ENCODE peak calls at places on chromosomes 7 and 10, in four cellular contexts. P, Q, A and G are unnamed samples.

GRCh38 chr7:110531186-110531585 is 559.7 kb upstream of the LRRN3 start:
- DNase-seq in P (no peak), Q (no peak), A (no peak), G (no peak)

GRCh38 chr7:54833021-54833467 is 74.0 kb upstream of the SEC61G start:
- DNase-seq in P (no peak), Q (no peak), A (no peak), G (no peak)

GRCh38 chr7:138898255-138898654 is 82.9 kb downstream of the KIAA1549 start:
- DNase-seq in P (no peak), Q (no peak), A (no peak), G (no peak)

GRCh38 chr7:32257632-32258031 is 187.4 kb upstream of the PDE1C start:
- DNase-seq in P (peak; percentile 63), Q (no peak), A (no peak), G (no peak)

GRCh38 chr10:6640433-6641040 is 60.5 kb upstream of the PRKCQ start:
- DNase-seq in P (no peak), Q (no peak), A (no peak), G (no peak)

GRCh38 chr7:87217983-87218653 is 1.4 kb downstream of the TMEM243 start:
- DNase-seq in P (no peak), Q (no peak), A (no peak), G (no peak)

GRCh38 chr7:83301416-83301815 is 138.7 kb upstream of the PCLO start:
- DNase-seq in P (no peak), Q (no peak), A (no peak), G (no peak)

GRCh38 chr7:47672966-47673365 is 91.1 kb upstream of the TNS3 start:
- DNase-seq in P (no peak), Q (no peak), A (peak; percentile 47), G (no peak)

GRCh38 chr7:128842674-128843641 is 12.8 kb downstream of the FLNC start:
- DNase-seq in P (no peak), Q (no peak), A (no peak), G (no peak)

GRCh38 chr10:89518876-89519842 is 16.2 kb downstream of the SLC16A12 start:
- DNase-seq in P (no peak), Q (no peak), A (no peak), G (no peak)

GRCh38 chr7:93226310-93226709 is at the start of gene HEPACAM2:
- DNase-seq in P (no peak), Q (no peak), A (no peak), G (no peak)

GRCh38 chr7:127349881-127350280 is 42.6 kb downstream of the ZNF800 start:
- DNase-seq in P (no peak), Q (no peak), A (no peak), G (no peak)

GRCh38 chr7:34759477-34760125 is 101.6 kb downstream of the NPSR1 start:
- DNase-seq in P (no peak), Q (no peak), A (peak; percentile 61), G (no peak)

GRCh38 chr10:59336632-59337031 is 25.7 kb downstream of the FAM13C start:
- DNase-seq in P (no peak), Q (no peak), A (no peak), G (no peak)

GRCh38 chr10:117096559-117097201 is 41.4 kb downstream of the VAX1 start:
- DNase-seq in P (no peak), Q (no peak), A (no peak), G (no peak)

GRCh38 chr7:55069271-55069792 is 50.5 kb downstream of the EGFR start:
- DNase-seq in P (no peak), Q (no peak), A (peak; percentile 73), G (no peak)

GRCh38 chr7:43391518-43391917 is 191.4 kb upstream of the STK17A start:
- DNase-seq in P (no peak), Q (no peak), A (no peak), G (no peak)

GRCh38 chr7:38628630-38629385 is 2.4 kb downstream of the AMPH start:
- DNase-seq in P (peak; percentile 37), Q (no peak), A (no peak), G (no peak)

GRCh38 chr10:16788125-16788524 is 29.1 kb downstream of the RSU1 start:
- DNase-seq in P (no peak), Q (no peak), A (no peak), G (no peak)

GRCh38 chr7:87317691-87318245 is 27.7 kb upstream of the CROT start:
- DNase-seq in P (no peak), Q (no peak), A (no peak), G (no peak)

GRCh38 chr7:194257-194995 is 2.1 kb downstream of the FAM20C start:
- DNase-seq in P (peak; percentile 18), Q (no peak), A (peak; percentile 90), G (no peak)

GRCh38 chr7:193538-194256 is 1.3 kb downstream of the FAM20C start:
- DNase-seq in P (peak; percentile 27), Q (no peak), A (no peak), G (no peak)

GRCh38 chr7:192035-192649 is at the start of gene FAM20C:
- DNase-seq in P (peak; percentile 75), Q (peak; percentile 82), A (no peak), G (peak; percentile 95)

GRCh38 chr7:191105-192034 is 1.0 kb upstream of the FAM20C start:
- DNase-seq in P (peak; percentile 12), Q (no peak), A (no peak), G (peak; percentile 78)

DNA sequence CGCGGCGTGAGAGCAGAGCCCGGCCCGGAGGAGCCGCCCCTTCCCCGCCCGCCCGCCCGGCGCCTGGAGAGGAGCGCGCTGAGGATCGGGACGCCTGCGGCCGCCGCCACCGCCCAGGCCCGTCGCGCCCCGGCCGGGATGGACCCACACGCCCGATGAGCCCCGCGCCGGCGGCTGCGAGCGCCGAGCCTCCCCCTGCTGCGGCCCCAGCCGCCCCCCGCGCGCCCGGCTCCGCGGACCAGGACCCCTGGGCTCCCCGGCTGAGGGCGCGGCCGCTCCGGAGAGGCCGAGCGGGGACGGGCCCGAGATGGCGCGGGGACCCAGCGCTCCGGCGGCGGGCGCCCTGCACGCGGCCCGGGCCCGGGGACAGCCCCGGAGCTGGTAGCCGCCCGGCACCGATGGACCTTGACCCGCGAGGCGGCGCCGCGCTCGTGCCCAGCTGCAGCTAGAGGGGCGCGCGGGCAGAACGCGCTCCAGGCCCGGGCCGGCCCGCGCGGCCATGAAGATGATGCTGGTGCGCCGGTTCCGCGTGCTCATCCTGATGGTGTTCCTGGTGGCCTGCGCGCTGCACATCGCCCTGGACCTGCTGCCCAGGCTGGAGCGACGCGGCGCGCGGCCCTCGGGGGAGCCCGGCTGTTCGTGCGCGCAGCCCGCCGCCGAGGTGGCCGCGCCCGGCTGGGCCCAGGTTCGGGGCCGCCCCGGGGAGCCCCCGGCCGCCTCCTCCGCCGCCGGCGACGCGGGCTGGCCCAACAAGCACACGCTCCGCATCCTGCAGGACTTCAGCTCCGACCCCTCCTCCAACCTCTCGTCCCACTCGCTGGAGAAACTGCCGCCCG is 548 bp downstream of the FAM20C start:
- DNase-seq in P (peak; percentile 21), Q (no peak), A (no peak), G (no peak)
- H3K4me3 ChIP-seq in P (peak overlapping the region; percentile 84), Q (peak overlapping the region; percentile 23), A (peak overlapping the region; percentile 82), G (peak overlapping the region; percentile 65)

DNA sequence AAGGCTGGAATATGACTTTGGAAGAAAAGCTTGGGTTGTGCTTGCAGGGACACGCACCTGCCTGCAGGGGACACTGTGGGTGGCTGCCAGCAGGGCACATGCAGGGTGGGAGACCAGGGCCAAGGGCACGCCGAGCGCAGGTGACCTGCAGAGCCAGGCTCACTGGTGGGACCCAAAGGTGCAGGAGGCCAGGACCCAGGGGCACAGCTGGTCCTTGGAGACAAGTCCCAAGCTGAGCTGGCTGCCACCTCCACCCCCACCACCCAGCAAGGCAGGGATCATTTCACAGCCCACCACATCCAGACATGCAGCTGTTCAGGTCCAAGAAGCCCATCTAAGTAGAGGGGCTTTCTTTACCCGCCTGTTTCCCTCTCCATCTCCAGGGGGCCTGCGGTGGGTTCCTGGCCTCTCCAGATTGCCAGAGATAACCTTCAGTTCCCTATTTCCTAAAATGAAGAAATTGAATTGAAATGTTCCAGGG is 13.8 kb upstream of the CLIP2 start:
- DNase-seq in P (no peak), Q (no peak), A (no peak), G (no peak)
- TF ChIP-seq CTCF in P (peak; percentile 41), Q (no peak), A (peak; percentile 95), G (peak; percentile 17)

GRCh38 chr10:118569882-118570252 is 25.6 kb downstream of the PRLHR start:
- DNase-seq in P (no peak), Q (no peak), A (no peak), G (no peak)

GRCh38 chr10:118571123-118571522 is 24.3 kb downstream of the PRLHR start:
- DNase-seq in P (no peak), Q (no peak), A (no peak), G (peak; percentile 69)

GRCh38 chr10:118569241-118569881 is 26.1 kb downstream of the PRLHR start:
- DNase-seq in P (no peak), Q (no peak), A (no peak), G (no peak)

GRCh38 chr10:118573512-118573911 is 21.9 kb downstream of the PRLHR start:
- DNase-seq in P (no peak), Q (no peak), A (no peak), G (no peak)

DNA sequence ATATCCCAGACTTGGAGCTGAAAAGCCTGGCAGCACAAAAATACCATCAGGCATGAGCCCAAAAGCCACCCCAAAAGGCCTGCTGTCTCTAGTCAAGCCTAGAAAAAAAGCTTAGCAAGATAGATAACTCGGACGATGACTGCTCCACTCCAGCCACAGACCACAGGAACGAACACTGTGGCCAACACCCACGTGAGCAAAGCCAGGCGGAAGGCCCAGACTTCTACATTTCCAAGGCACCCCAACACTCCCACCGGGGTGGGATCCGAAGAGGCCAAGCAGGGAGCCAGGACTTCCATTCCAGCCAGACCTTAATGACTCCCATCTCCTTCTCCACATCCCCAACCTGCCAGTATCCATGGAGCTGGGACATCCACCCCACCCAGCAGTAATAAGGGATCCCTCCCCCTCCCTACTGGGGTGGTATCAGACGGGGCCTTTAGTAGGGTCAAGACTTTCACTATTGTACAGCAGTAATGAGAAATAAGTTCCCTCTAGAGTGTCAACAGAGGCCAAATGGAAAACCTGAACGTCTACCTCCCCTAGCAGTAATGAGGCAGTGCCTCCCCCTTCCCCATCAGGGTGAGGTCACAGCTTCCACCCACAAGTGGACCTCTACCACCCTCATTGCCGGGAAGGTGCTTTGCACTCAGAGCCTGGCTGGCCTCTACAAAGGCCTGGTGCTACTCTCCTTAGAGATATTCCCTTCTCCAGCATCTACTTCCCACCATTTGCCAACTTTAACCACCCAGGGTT is 23.0 kb downstream of the PRLHR start:
- DNase-seq in P (no peak), Q (no peak), A (no peak), G (no peak)
- H3K27ac ChIP-seq in P (no peak overlapping the region), Q (no peak overlapping the region), A (no peak overlapping the region), G (no peak overlapping the region)

GRCh38 chr7:99380032-99380822 is 5.7 kb downstream of the ARPC1B start:
- DNase-seq in P (no peak), Q (peak; percentile 70), A (no peak), G (peak; percentile 54)

GRCh38 chr7:99375070-99375807 is 709 bp downstream of the ARPC1B start:
- DNase-seq in P (peak; percentile 49), Q (peak; percentile 72), A (peak; percentile 64), G (peak; percentile 77)

GRCh38 chr7:99380823-99381663 is 6.5 kb downstream of the ARPC1B start:
- DNase-seq in P (no peak), Q (peak; percentile 86), A (peak; percentile 72), G (peak; percentile 36)

GRCh38 chr7:99381664-99382075 is 7.1 kb downstream of the ARPC1B start:
- DNase-seq in P (no peak), Q (peak; percentile 58), A (peak; percentile 48), G (no peak)

GRCh38 chr7:99379043-99379577 is 4.6 kb downstream of the ARPC1B start:
- DNase-seq in P (no peak), Q (peak; percentile 68), A (no peak), G (peak; percentile 88)
- H3K4me3 ChIP-seq in P (peak overlapping the region; percentile 36), Q (no peak overlapping the region), A (no peak overlapping the region), G (peak overlapping the region; percentile 33)

GRCh38 chr10:77463967-77464745 is 173.5 kb downstream of the KCNMA1 start:
- DNase-seq in P (no peak), Q (no peak), A (no peak), G (no peak)
- TF ChIP-seq CTCF in P (no peak), Q (no peak), A (no peak), G (no peak)